ENCODE peak calls at places on chromosome 1, in six cellular contexts. One of them, this sample, is unnamed.

GRCh38 chr1:88029142-88029541 is 654.9 kb upstream of the PKN2 start:
- DNase-seq in aorta: no peak
- DNase-seq in activated naive CD8-positive, alpha-beta T cell treated with anti-CD3 and anti-CD28 coated beads for 36 hours: no peak
- DNase-seq in AG08395: no peak
- DNase-seq in brain microvascular endothelial cell: no peak
- DNase-seq in nephron progenitor cell: no peak
- DNase-seq in this sample: no peak

GRCh38 chr1:228095938-228096337 is 7.2 kb downstream of the C1orf35 start:
- DNase-seq in aorta: no peak
- DNase-seq in activated naive CD8-positive, alpha-beta T cell treated with anti-CD3 and anti-CD28 coated beads for 36 hours: no peak
- DNase-seq in AG08395: no peak
- DNase-seq in brain microvascular endothelial cell: no peak
- DNase-seq in nephron progenitor cell: no peak
- DNase-seq in this sample: no peak

GRCh38 chr1:232334811-232335210 is 295.1 kb downstream of the SIPA1L2 start:
- DNase-seq in aorta: no peak
- DNase-seq in activated naive CD8-positive, alpha-beta T cell treated with anti-CD3 and anti-CD28 coated beads for 36 hours: no peak
- DNase-seq in AG08395: no peak
- DNase-seq in brain microvascular endothelial cell: no peak
- DNase-seq in nephron progenitor cell: no peak
- DNase-seq in this sample: no peak

GRCh38 chr1:64474639-64475038 is 4.7 kb downstream of the CACHD1 start:
- DNase-seq in aorta: peak; percentile 70
- DNase-seq in activated naive CD8-positive, alpha-beta T cell treated with anti-CD3 and anti-CD28 coated beads for 36 hours: no peak
- DNase-seq in AG08395: no peak
- DNase-seq in brain microvascular endothelial cell: no peak
- DNase-seq in nephron progenitor cell: no peak
- DNase-seq in this sample: no peak

GRCh38 chr1:20440785-20441200 is 45.2 kb downstream of the CAMK2N1 start:
- DNase-seq in aorta: no peak
- DNase-seq in activated naive CD8-positive, alpha-beta T cell treated with anti-CD3 and anti-CD28 coated beads for 36 hours: peak; percentile 50
- DNase-seq in AG08395: peak; percentile 70
- DNase-seq in brain microvascular endothelial cell: peak; percentile 44
- DNase-seq in nephron progenitor cell: peak; percentile 49
- DNase-seq in this sample: peak; percentile 75

GRCh38 chr1:212701910-212702309 is 2.3 kb upstream of the BATF3 start:
- DNase-seq in aorta: no peak
- DNase-seq in activated naive CD8-positive, alpha-beta T cell treated with anti-CD3 and anti-CD28 coated beads for 36 hours: no peak
- DNase-seq in AG08395: no peak
- DNase-seq in brain microvascular endothelial cell: peak; percentile 32
- DNase-seq in nephron progenitor cell: no peak
- DNase-seq in this sample: no peak

GRCh38 chr1:12229835-12230548 is at the start of gene VPS13D:
- DNase-seq in aorta: peak; percentile 90
- DNase-seq in activated naive CD8-positive, alpha-beta T cell treated with anti-CD3 and anti-CD28 coated beads for 36 hours: peak; percentile 91
- DNase-seq in AG08395: peak; percentile 93
- DNase-seq in brain microvascular endothelial cell: peak; percentile 52
- DNase-seq in nephron progenitor cell: peak; percentile 94
- DNase-seq in this sample: peak; percentile 96

GRCh38 chr1:244234009-244234643 is 183.0 kb downstream of the ZBTB18 start:
- DNase-seq in aorta: no peak
- DNase-seq in activated naive CD8-positive, alpha-beta T cell treated with anti-CD3 and anti-CD28 coated beads for 36 hours: no peak
- DNase-seq in AG08395: no peak
- DNase-seq in brain microvascular endothelial cell: no peak
- DNase-seq in nephron progenitor cell: peak; percentile 41
- DNase-seq in this sample: no peak

GRCh38 chr1:51644533-51645197 is 27.8 kb downstream of the OSBPL9 start:
- DNase-seq in aorta: peak; percentile 65
- DNase-seq in activated naive CD8-positive, alpha-beta T cell treated with anti-CD3 and anti-CD28 coated beads for 36 hours: no peak
- DNase-seq in AG08395: peak; percentile 65
- DNase-seq in brain microvascular endothelial cell: peak; percentile 82
- DNase-seq in nephron progenitor cell: no peak
- DNase-seq in this sample: no peak

GRCh38 chr1:156517746-156518145 is 17.2 kb upstream of the MEF2D start:
- DNase-seq in aorta: no peak
- DNase-seq in activated naive CD8-positive, alpha-beta T cell treated with anti-CD3 and anti-CD28 coated beads for 36 hours: no peak
- DNase-seq in AG08395: no peak
- DNase-seq in brain microvascular endothelial cell: no peak
- DNase-seq in nephron progenitor cell: no peak
- DNase-seq in this sample: no peak

GRCh38 chr1:203871114-203871875 is 9.9 kb downstream of the SNRPE start:
- DNase-seq in aorta: no peak
- DNase-seq in activated naive CD8-positive, alpha-beta T cell treated with anti-CD3 and anti-CD28 coated beads for 36 hours: peak; percentile 14
- DNase-seq in AG08395: peak; percentile 93
- DNase-seq in brain microvascular endothelial cell: peak; percentile 67
- DNase-seq in nephron progenitor cell: peak; percentile 33
- DNase-seq in this sample: peak; percentile 82

GRCh38 chr1:183787704-183788103 is 17.2 kb upstream of the RGL1 start:
- DNase-seq in aorta: no peak
- DNase-seq in activated naive CD8-positive, alpha-beta T cell treated with anti-CD3 and anti-CD28 coated beads for 36 hours: no peak
- DNase-seq in AG08395: no peak
- DNase-seq in brain microvascular endothelial cell: no peak
- DNase-seq in nephron progenitor cell: no peak
- DNase-seq in this sample: no peak

GRCh38 chr1:18314399-18314798 is 166.3 kb upstream of the KLHDC7A start:
- DNase-seq in aorta: no peak
- DNase-seq in activated naive CD8-positive, alpha-beta T cell treated with anti-CD3 and anti-CD28 coated beads for 36 hours: no peak
- DNase-seq in AG08395: no peak
- DNase-seq in brain microvascular endothelial cell: no peak
- DNase-seq in nephron progenitor cell: no peak
- DNase-seq in this sample: no peak

GRCh38 chr1:234108921-234109320 is 204.4 kb downstream of the SLC35F3 start:
- DNase-seq in aorta: no peak
- DNase-seq in activated naive CD8-positive, alpha-beta T cell treated with anti-CD3 and anti-CD28 coated beads for 36 hours: no peak
- DNase-seq in AG08395: no peak
- DNase-seq in brain microvascular endothelial cell: no peak
- DNase-seq in nephron progenitor cell: no peak
- DNase-seq in this sample: no peak

GRCh38 chr1:160169553-160170399 is 18.4 kb downstream of the ATP1A4 start:
- DNase-seq in aorta: no peak
- DNase-seq in activated naive CD8-positive, alpha-beta T cell treated with anti-CD3 and anti-CD28 coated beads for 36 hours: peak; percentile 64
- DNase-seq in AG08395: no peak
- DNase-seq in brain microvascular endothelial cell: no peak
- DNase-seq in nephron progenitor cell: peak; percentile 21
- DNase-seq in this sample: no peak

GRCh38 chr1:228085287-228085926 is 2.9 kb downstream of the ARF1 start:
- DNase-seq in aorta: peak; percentile 45
- DNase-seq in activated naive CD8-positive, alpha-beta T cell treated with anti-CD3 and anti-CD28 coated beads for 36 hours: no peak
- DNase-seq in AG08395: peak; percentile 69
- DNase-seq in brain microvascular endothelial cell: peak; percentile 55
- DNase-seq in nephron progenitor cell: no peak
- DNase-seq in this sample: peak; percentile 69

GRCh38 chr1:53890522-53890941 is 935 bp upstream of the YIPF1 start:
- DNase-seq in aorta: no peak
- DNase-seq in activated naive CD8-positive, alpha-beta T cell treated with anti-CD3 and anti-CD28 coated beads for 36 hours: no peak
- DNase-seq in AG08395: no peak
- DNase-seq in brain microvascular endothelial cell: no peak
- DNase-seq in nephron progenitor cell: no peak
- DNase-seq in this sample: no peak

GRCh38 chr1:150311762-150312161 is 9.6 kb upstream of the PRPF3 start:
- DNase-seq in aorta: no peak
- DNase-seq in activated naive CD8-positive, alpha-beta T cell treated with anti-CD3 and anti-CD28 coated beads for 36 hours: no peak
- DNase-seq in AG08395: no peak
- DNase-seq in brain microvascular endothelial cell: no peak
- DNase-seq in nephron progenitor cell: no peak
- DNase-seq in this sample: no peak

GRCh38 chr1:6917067-6917466 is 131.8 kb downstream of the CAMTA1 start:
- DNase-seq in aorta: no peak
- DNase-seq in activated naive CD8-positive, alpha-beta T cell treated with anti-CD3 and anti-CD28 coated beads for 36 hours: no peak
- DNase-seq in AG08395: no peak
- DNase-seq in brain microvascular endothelial cell: no peak
- DNase-seq in nephron progenitor cell: no peak
- DNase-seq in this sample: no peak

GRCh38 chr1:106754957-106755356 is 301.5 kb upstream of the PRMT6 start:
- DNase-seq in aorta: no peak
- DNase-seq in activated naive CD8-positive, alpha-beta T cell treated with anti-CD3 and anti-CD28 coated beads for 36 hours: no peak
- DNase-seq in AG08395: no peak
- DNase-seq in brain microvascular endothelial cell: no peak
- DNase-seq in nephron progenitor cell: no peak
- DNase-seq in this sample: no peak

GRCh38 chr1:19512545-19512944 is 27.2 kb upstream of the CAPZB start:
- DNase-seq in aorta: no peak
- DNase-seq in activated naive CD8-positive, alpha-beta T cell treated with anti-CD3 and anti-CD28 coated beads for 36 hours: no peak
- DNase-seq in AG08395: no peak
- DNase-seq in brain microvascular endothelial cell: peak; percentile 91
- DNase-seq in nephron progenitor cell: no peak
- DNase-seq in this sample: no peak

GRCh38 chr1:54361342-54361741 is 44.9 kb downstream of the SSBP3 start:
- DNase-seq in aorta: no peak
- DNase-seq in activated naive CD8-positive, alpha-beta T cell treated with anti-CD3 and anti-CD28 coated beads for 36 hours: no peak
- DNase-seq in AG08395: no peak
- DNase-seq in brain microvascular endothelial cell: no peak
- DNase-seq in nephron progenitor cell: no peak
- DNase-seq in this sample: no peak

GRCh38 chr1:234683856-234684632 is 74.1 kb upstream of the IRF2BP2 start:
- DNase-seq in aorta: no peak
- DNase-seq in activated naive CD8-positive, alpha-beta T cell treated with anti-CD3 and anti-CD28 coated beads for 36 hours: no peak
- DNase-seq in AG08395: peak; percentile 86
- DNase-seq in brain microvascular endothelial cell: peak; percentile 45
- DNase-seq in nephron progenitor cell: no peak
- DNase-seq in this sample: peak; percentile 69

GRCh38 chr1:46639547-46639946 is 22.9 kb upstream of the MOB3C start:
- DNase-seq in aorta: no peak
- DNase-seq in activated naive CD8-positive, alpha-beta T cell treated with anti-CD3 and anti-CD28 coated beads for 36 hours: no peak
- DNase-seq in AG08395: no peak
- DNase-seq in brain microvascular endothelial cell: no peak
- DNase-seq in nephron progenitor cell: no peak
- DNase-seq in this sample: no peak

GRCh38 chr1:64466033-64466432 is 3.9 kb upstream of the CACHD1 start:
- DNase-seq in aorta: no peak
- DNase-seq in activated naive CD8-positive, alpha-beta T cell treated with anti-CD3 and anti-CD28 coated beads for 36 hours: no peak
- DNase-seq in AG08395: no peak
- DNase-seq in brain microvascular endothelial cell: no peak
- DNase-seq in nephron progenitor cell: no peak
- DNase-seq in this sample: no peak

GRCh38 chr1:25501235-25502058 is 42.0 kb upstream of the LDLRAP1 start:
- DNase-seq in aorta: no peak
- DNase-seq in activated naive CD8-positive, alpha-beta T cell treated with anti-CD3 and anti-CD28 coated beads for 36 hours: no peak
- DNase-seq in AG08395: peak; percentile 32
- DNase-seq in brain microvascular endothelial cell: no peak
- DNase-seq in nephron progenitor cell: no peak
- DNase-seq in this sample: no peak

GRCh38 chr1:176111835-176112234 is 95.3 kb downstream of the COP1 start:
- DNase-seq in aorta: no peak
- DNase-seq in activated naive CD8-positive, alpha-beta T cell treated with anti-CD3 and anti-CD28 coated beads for 36 hours: no peak
- DNase-seq in AG08395: no peak
- DNase-seq in brain microvascular endothelial cell: no peak
- DNase-seq in nephron progenitor cell: no peak
- DNase-seq in this sample: no peak

GRCh38 chr1:9794081-9794480 is 29.7 kb downstream of the CLSTN1 start:
- DNase-seq in aorta: no peak
- DNase-seq in activated naive CD8-positive, alpha-beta T cell treated with anti-CD3 and anti-CD28 coated beads for 36 hours: no peak
- DNase-seq in AG08395: no peak
- DNase-seq in brain microvascular endothelial cell: no peak
- DNase-seq in nephron progenitor cell: no peak
- DNase-seq in this sample: no peak

GRCh38 chr1:55040953-55041494 is 1.7 kb downstream of the PCSK9 start:
- DNase-seq in aorta: no peak
- DNase-seq in activated naive CD8-positive, alpha-beta T cell treated with anti-CD3 and anti-CD28 coated beads for 36 hours: no peak
- DNase-seq in AG08395: no peak
- DNase-seq in brain microvascular endothelial cell: no peak
- DNase-seq in nephron progenitor cell: no peak
- DNase-seq in this sample: no peak

GRCh38 chr1:21924503-21925005 is 12.6 kb downstream of the HSPG2 start:
- DNase-seq in aorta: no peak
- DNase-seq in activated naive CD8-positive, alpha-beta T cell treated with anti-CD3 and anti-CD28 coated beads for 36 hours: no peak
- DNase-seq in AG08395: peak; percentile 55
- DNase-seq in brain microvascular endothelial cell: no peak
- DNase-seq in nephron progenitor cell: no peak
- DNase-seq in this sample: no peak

GRCh38 chr1:94011129-94011528 is 101.9 kb upstream of the GCLM start:
- DNase-seq in aorta: no peak
- DNase-seq in activated naive CD8-positive, alpha-beta T cell treated with anti-CD3 and anti-CD28 coated beads for 36 hours: no peak
- DNase-seq in AG08395: no peak
- DNase-seq in brain microvascular endothelial cell: no peak
- DNase-seq in nephron progenitor cell: no peak
- DNase-seq in this sample: no peak

GRCh38 chr1:3042481-3042880 is 21.2 kb downstream of the ACTRT2 start:
- DNase-seq in aorta: no peak
- DNase-seq in activated naive CD8-positive, alpha-beta T cell treated with anti-CD3 and anti-CD28 coated beads for 36 hours: no peak
- DNase-seq in AG08395: no peak
- DNase-seq in brain microvascular endothelial cell: no peak
- DNase-seq in nephron progenitor cell: no peak
- DNase-seq in this sample: no peak